ENCODE peak calls at places on chromosomes 11 and 22, in four cellular contexts. I is HepG2, T is GM12878, E is K562. W is an unnamed sample.

GRCh38 chr22:28424427-28425080 is 255.1 kb downstream of the TTC28 start:
- DNase-seq in E (no peak), T (no peak), I (peak), W (no peak)

GRCh38 chr11:10893713-10894112 is 35.9 kb upstream of the ZBED5 start:
- DNase-seq in I (peak), E (no peak), T (no peak), W (no peak)

GRCh38 chr11:68039526-68040086 is 781 bp downstream of the TCIRG1 start:
- DNase-seq in E (peak), T (no peak), I (peak), W (no peak)

GRCh38 chr11:65003282-65003681 is 6.5 kb upstream of the BATF2 start:
- DNase-seq in I (no peak), E (no peak), T (no peak), W (no peak)

GRCh38 chr11:12777208-12777874 is 103.1 kb downstream of the TEAD1 start:
- DNase-seq in E (no peak), I (peak), T (no peak), W (no peak)

GRCh38 chr11:41997860-41998259 is 538.4 kb upstream of the LRRC4C start:
- DNase-seq in T (no peak), I (no peak), E (no peak), W (no peak)

GRCh38 chr22:27885977-27886842 is 32.8 kb downstream of the PITPNB start:
- DNase-seq in I (peak), T (no peak), E (peak), W (peak)

GRCh38 chr11:8250446-8250845 is 13.2 kb downstream of the LMO1 start:
- DNase-seq in T (no peak), E (no peak), I (no peak), W (peak)

GRCh38 chr11:78158987-78159662 is 19.7 kb upstream of the ALG8 start:
- DNase-seq in E (no peak), I (no peak), T (no peak), W (no peak)

GRCh38 chr11:23931443-23931842 is 565.4 kb upstream of the LUZP2 start:
- DNase-seq in I (no peak), T (no peak), E (no peak), W (no peak)

GRCh38 chr22:27255580-27255979 is 546.0 kb downstream of the MN1 start:
- DNase-seq in I (no peak), E (no peak), T (no peak), W (no peak)

GRCh38 chr11:6654281-6655019 is 1.2 kb downstream of the DCHS1 start:
- DNase-seq in T (no peak), I (peak), E (no peak), W (no peak)

GRCh38 chr11:27902981-27903624 is 202.8 kb upstream of the BDNF start:
- DNase-seq in I (no peak), T (no peak), E (no peak), W (no peak)

GRCh38 chr22:27278986-27279385 is 522.6 kb downstream of the MN1 start:
- DNase-seq in T (no peak), I (no peak), E (no peak), W (no peak)

GRCh38 chr11:59669611-59670009 is 773 bp upstream of the PATL1 start:
- DNase-seq in I (no peak), E (peak), T (no peak), W (no peak)

GRCh38 chr11:112570335-112570734 is 309.7 kb upstream of the PLET1 start:
- DNase-seq in T (no peak), E (no peak), I (no peak), W (no peak)

GRCh38 chr11:84780689-84781293 is 846.4 kb downstream of the DLG2 start:
- DNase-seq in I (peak), E (no peak), T (no peak), W (no peak)

GRCh38 chr22:36415415-36416168 is 27.8 kb upstream of the MYH9 start:
- DNase-seq in T (no peak), E (no peak), I (no peak), W (no peak)

GRCh38 chr11:119594639-119595249 is 134.3 kb downstream of the NECTIN1 start:
- DNase-seq in E (peak), I (peak), T (no peak), W (no peak)

GRCh38 chr11:135075740-135076139 is 663.7 kb upstream of the B3GAT1 start:
- DNase-seq in I (peak), T (no peak), E (peak), W (peak)

GRCh38 chr11:26319906-26320305 is 12.0 kb upstream of the ANO3 start:
- DNase-seq in I (no peak), T (no peak), E (no peak), W (no peak)

GRCh38 chr22:20951932-20952380 is 15.1 kb upstream of the AIFM3 start:
- DNase-seq in I (peak), T (no peak), E (no peak), W (no peak)

GRCh38 chr11:68037481-68038225 is 1.2 kb upstream of the TCIRG1 start:
- DNase-seq in E (no peak), T (no peak), I (no peak), W (no peak)

GRCh38 chr11:19279455-19279854 is 38.7 kb upstream of the E2F8 start:
- DNase-seq in T (no peak), E (no peak), I (no peak), W (no peak)

GRCh38 chr11:113387605-113388211 is at the start of gene ANKK1:
- DNase-seq in E (peak), I (no peak), T (no peak), W (peak)

GRCh38 chr11:56842829-56843794 is 94.6 kb upstream of the OR9G4 start:
- DNase-seq in T (no peak), I (no peak), E (no peak), W (no peak)

GRCh38 chr11:8229299-8230177 is 34.1 kb downstream of the LMO1 start:
- DNase-seq in I (no peak), T (no peak), E (no peak), W (no peak)

GRCh38 chr11:124884869-124885479 is 12.7 kb downstream of the ROBO4 start:
- DNase-seq in I (no peak), T (no peak), E (no peak), W (no peak)

GRCh38 chr11:47254381-47254780 is 3.4 kb upstream of the NR1H3 start:
- DNase-seq in T (no peak), E (no peak), I (no peak), W (no peak)

GRCh38 chr11:26867286-26867685 is 126.6 kb upstream of the FIBIN start:
- DNase-seq in I (no peak), T (no peak), E (no peak), W (no peak)

GRCh38 chr22:45731041-45731797 is 59.6 kb downstream of the ATXN10 start:
- DNase-seq in T (no peak), I (no peak), E (no peak), W (no peak)

GRCh38 chr22:41696714-41697113 is 2.6 kb upstream of the MEI1 start:
- DNase-seq in T (no peak), I (no peak), E (no peak), W (no peak)
- TF ChIP-seq ZNF274 in T (no peak), I (no peak), E (no peak), W (no peak)

DNA sequence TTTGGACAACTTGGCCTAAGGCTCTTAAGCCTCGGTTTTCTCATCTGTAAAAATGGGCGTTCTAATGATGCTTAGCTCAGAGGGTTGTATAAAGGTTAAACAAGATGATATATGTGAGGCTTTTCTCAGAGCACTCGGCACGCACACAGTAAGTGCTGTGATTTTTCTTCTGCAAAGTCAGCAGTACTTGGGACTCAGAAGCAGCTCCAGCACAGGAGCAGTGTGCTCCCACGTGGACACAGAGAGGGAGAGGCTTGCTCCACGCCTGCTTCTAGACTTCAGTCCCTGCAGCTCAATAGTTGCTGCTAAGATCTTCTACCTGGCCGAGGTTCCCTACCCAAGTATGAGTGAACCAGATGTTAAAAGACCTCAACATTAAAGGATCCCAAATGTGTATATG is 39.9 kb upstream of the PHF21A start:
- DNase-seq in E (no peak), I (no peak), T (no peak), W (no peak)
- TF ChIP-seq USF2 in E (no peak), I (no peak), T (no peak), W (no peak)

DNA sequence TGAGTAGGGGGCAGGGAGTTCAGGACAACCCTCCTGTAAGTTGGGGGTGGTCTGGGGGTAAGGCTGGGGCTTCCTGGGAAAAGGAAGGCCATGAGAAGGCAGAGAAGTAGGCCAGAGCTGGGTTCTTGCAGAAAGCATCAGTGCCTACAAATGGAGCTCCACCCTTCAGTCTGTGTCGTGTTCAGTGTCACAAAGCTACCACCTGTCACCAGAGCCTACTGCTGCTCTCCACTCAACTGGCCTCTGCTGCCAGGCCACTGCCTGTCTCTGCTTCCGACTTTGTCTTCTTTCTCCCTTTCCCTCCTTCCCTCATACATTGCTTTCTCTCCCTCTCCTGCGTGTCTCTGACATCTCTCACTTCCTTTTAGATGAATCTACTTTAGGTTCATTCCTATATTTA is 3.4 kb upstream of the WBP2NL start:
- DNase-seq in T (no peak), I (no peak), E (no peak), W (no peak)
- TF ChIP-seq ZNF274 in T (no peak), I (no peak), E (no peak), W (no peak)

GRCh38 chr11:117792992-117793391 is 4.0 kb downstream of the DSCAML1 start:
- DNase-seq in E (no peak), T (no peak), I (no peak), W (no peak)
- TF ChIP-seq USF2 in E (no peak), T (no peak), I (no peak), W (no peak)

GRCh38 chr11:1035577-1036283 is 788 bp downstream of the MUC6 start:
- DNase-seq in E (no peak), I (no peak), T (no peak), W (no peak)
- TF ChIP-seq ZNF274 in E (no peak), I (no peak), T (no peak), W (no peak)

DNA sequence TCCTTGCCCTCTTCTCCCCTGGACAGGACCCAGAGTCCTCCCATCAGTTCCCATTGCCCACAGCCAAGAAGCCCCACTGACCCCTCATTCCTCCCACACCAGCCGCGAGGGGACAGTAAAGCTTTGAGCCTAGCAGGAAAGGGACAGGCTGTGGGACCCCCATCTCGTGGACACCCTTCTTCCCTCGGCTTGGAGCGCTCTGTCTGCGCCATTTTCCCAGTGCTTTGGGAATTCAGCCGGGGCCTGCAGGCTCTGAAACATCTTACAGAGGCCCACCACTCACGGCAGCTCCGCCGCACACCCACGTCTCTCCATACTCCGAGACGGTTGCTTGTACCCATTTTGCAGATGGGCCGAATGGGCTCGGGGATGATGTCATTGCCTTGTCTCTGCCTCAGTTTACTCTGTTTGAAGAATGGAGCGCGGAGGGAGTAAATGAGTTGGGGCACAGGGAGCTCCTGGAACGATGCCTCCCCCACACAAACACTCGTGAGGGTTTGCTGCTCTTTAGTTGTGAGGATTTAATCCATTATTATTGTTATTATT is 447.7 kb downstream of the TBC1D22A start:
- DNase-seq in I (no peak), E (no peak), T (no peak), W (peak)
- TF ChIP-seq USF2 in I (no peak), E (no peak), T (no peak), W (no peak)

GRCh38 chr11:73287400-73288101 is 15.4 kb downstream of the P2RY6 start:
- DNase-seq in E (no peak), T (no peak), I (no peak), W (no peak)

GRCh38 chr11:73286240-73286810 is 14.2 kb downstream of the P2RY6 start:
- DNase-seq in E (no peak), T (no peak), I (no peak), W (no peak)

GRCh38 chr11:73288873-73289707 is 17.0 kb downstream of the P2RY6 start:
- DNase-seq in I (peak), E (peak), T (peak), W (no peak)

GRCh38 chr11:73290536-73290935 is 17.5 kb upstream of the ARHGEF17 start:
- DNase-seq in I (no peak), E (no peak), T (no peak), W (no peak)

DNA sequence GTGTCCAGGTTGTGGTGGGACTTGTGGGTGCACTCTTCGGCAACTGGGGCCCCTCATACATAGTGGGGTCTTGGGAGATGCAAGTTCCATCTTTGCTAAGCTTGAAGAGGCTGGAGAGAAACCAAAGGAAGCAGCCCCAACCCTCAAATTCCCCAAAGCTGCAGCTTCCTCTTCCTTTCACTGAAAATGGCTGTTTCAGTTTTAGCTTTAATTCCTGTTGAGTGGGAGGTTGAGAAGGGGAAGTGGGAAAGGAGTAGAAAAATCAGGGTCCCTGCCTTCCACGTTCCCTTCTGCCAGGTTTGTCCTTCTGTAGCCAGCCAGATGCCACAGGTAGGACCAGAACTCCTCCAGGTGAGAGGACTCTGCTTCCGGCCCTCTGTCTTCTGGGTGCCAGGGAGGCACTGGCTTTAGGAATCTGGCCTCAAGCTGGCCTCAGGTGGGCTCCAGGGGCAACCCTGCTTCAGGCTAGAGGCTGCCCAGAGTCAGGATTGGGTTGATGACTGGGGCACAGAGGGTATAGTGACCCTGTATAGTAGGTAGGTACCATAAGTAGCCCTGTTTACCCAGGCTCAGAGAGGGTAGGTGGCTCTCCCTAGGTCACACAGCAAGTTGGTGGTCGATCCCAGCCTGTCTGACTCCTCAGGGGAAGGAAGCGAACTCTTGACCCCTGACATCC is 16.2 kb downstream of the P2RY6 start:
- DNase-seq in E (no peak), I (no peak), T (no peak), W (no peak)
- TF ChIP-seq ZNF274 in E (no peak), I (no peak), T (no peak), W (no peak)

DNA sequence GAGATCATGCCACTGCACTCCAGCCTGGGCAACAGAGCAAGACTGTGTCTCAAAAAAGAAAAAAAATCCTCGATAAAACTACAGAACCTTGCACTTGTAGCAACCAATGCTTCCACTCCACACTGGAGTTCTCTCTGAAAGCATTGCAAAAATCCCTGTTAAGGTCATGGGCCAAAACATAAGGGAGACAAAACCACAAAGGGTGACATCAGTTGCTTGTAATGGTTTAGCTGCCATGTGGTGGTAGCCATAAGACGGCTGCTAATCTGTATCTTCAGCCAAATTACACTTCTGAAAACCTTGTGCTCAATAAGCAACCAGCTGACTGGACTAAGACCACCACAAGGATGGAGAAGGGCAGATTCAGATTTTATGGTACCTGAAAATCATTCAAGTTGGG is 20.6 kb upstream of the TPH1 start:
- DNase-seq in E (no peak), T (no peak), I (no peak), W (no peak)
- TF ChIP-seq USF2 in E (no peak), T (no peak), I (no peak), W (no peak)

DNA sequence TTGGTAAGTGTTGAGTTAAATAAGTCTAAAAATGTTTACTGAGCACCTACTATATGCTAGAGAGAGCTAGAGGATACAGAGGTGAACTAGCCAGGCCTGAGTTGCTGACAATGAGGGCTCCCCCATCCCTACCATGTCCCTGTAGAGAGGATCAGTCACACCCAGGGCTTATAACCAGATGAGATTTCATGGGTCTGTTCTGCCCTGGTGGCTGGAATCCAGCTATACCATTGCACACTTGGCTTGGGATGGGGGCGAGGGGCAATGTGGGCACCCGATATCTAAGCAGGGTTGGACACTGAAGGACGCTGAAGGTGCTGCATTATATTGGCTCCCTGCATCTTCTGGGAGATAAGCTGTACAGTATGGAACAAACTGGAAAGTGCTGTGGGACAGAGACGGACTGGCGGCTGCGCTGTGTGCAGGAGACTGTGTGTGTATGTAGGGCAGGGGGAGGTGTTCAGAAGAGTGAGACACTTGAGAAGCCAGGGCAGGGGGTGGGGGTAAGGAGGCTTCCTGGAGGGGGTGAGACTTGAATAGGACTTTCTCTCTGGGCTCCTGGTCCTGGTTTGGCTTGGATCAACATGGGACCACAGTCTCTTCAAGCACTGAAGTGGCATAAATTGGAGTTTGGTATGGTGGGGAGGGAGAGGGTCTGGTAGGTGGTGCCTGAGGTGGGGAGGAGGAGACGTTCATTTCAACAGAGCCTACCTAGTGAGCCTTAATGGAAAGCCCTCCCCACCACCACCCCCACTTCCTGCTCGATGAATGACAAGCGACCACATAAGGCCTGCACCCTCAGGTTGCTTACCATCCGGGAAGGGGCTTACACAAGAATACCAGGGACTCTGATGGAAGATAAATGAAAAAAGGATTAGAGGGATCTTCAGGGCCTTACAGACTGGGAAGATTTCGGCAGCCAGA is 1.8 kb downstream of the CD82 start:
- DNase-seq in E (peak), T (no peak), I (no peak), W (no peak)
- TF ChIP-seq ZNF274 in E (no peak), T (no peak), I (no peak), W (no peak)

GRCh38 chr22:49392841-49393510 is 434.7 kb downstream of the BRD1 start:
- DNase-seq in T (no peak), I (no peak), E (no peak), W (no peak)
- TF ChIP-seq USF2 in T (no peak), I (no peak), E (no peak), W (no peak)

W was measured in H1.